ENCODE peak calls at places on chromosomes 3 and 15, in four cellular contexts. I is ACHN, A is HuH-7, Y is fibroblast of mammary gland. D is an unnamed sample.

GRCh38 chr15:46413799-46414198 is 779.0 kb downstream of the SQOR start:
- DNase-seq in I (peak; percentile 12), A (no peak), Y (peak; percentile 28), D (peak; percentile 7)

GRCh38 chr3:46542344-46542743 is 23.8 kb downstream of the LRRC2 start:
- DNase-seq in I (no peak), A (no peak), Y (no peak), D (no peak)

GRCh38 chr3:127131625-127132170 is 61.2 kb upstream of the PRR23E start:
- DNase-seq in I (no peak), A (no peak), Y (no peak), D (no peak)

GRCh38 chr15:29917600-29918597 is 95.6 kb upstream of the TJP1 start:
- DNase-seq in I (no peak), A (no peak), Y (peak; percentile 55), D (no peak)

GRCh38 chr3:38829404-38829803 is 13.4 kb upstream of the SCN10A start:
- DNase-seq in I (no peak), A (no peak), Y (peak; percentile 91), D (peak; percentile 82)

GRCh38 chr15:100113351-100114075 is 228.3 kb downstream of the ADAMTS17 start:
- DNase-seq in I (no peak), A (no peak), Y (no peak), D (no peak)

GRCh38 chr15:82537351-82537908 is 2.8 kb downstream of the RPS17 start:
- DNase-seq in I (no peak), A (no peak), Y (no peak), D (no peak)

GRCh38 chr3:187507905-187508304 is 139.7 kb downstream of the RTP4 start:
- DNase-seq in I (peak; percentile 58), A (no peak), Y (no peak), D (peak; percentile 89)

GRCh38 chr3:189389346-189389745 is 217.6 kb downstream of the TPRG1 start:
- DNase-seq in I (no peak), A (no peak), Y (no peak), D (no peak)

GRCh38 chr3:173003471-173003870 is 137.6 kb downstream of the SPATA16 start:
- DNase-seq in I (no peak), A (no peak), Y (no peak), D (no peak)

GRCh38 chr3:117548600-117548999 is 839.0 kb downstream of the TUSC7 start:
- DNase-seq in I (peak; percentile 45), A (no peak), Y (peak; percentile 22), D (no peak)

GRCh38 chr3:114393367-114394072 is 99.7 kb downstream of the TIGIT start:
- DNase-seq in I (no peak), A (no peak), Y (no peak), D (no peak)

GRCh38 chr3:64470436-64470835 is 217.4 kb downstream of the ADAMTS9 start:
- DNase-seq in I (no peak), A (no peak), Y (no peak), D (no peak)

GRCh38 chr3:138070006-138070405 is 45.4 kb downstream of the DZIP1L start:
- DNase-seq in I (no peak), A (no peak), Y (no peak), D (no peak)

GRCh38 chr3:59313365-59313764 is 263.5 kb upstream of the CFAP20DC start:
- DNase-seq in I (peak; percentile 56), A (peak; percentile 22), Y (peak; percentile 62), D (peak; percentile 24)

GRCh38 chr15:95994418-95994817 is 336.1 kb upstream of the NR2F2 start:
- DNase-seq in I (peak; percentile 1), A (no peak), Y (peak; percentile 73), D (no peak)

D was measured in kidney glomerular epithelial cell.